ENCODE peak calls at places on chromosome 15, in six cellular contexts. Z is cardiac muscle cell, B is iris pigment epithelial cell, P is posterior vena cava, A is NCI-H1417, L is Daoy. Q is an unnamed sample.

GRCh38 chr15:63212050-63212973 is 22.9 kb downstream of the RAB8B start:
- DNase-seq in B (peak), P (no peak), A (no peak), Z (peak), L (peak), Q (no peak)

GRCh38 chr15:51576911-51577500 is 45.6 kb downstream of the DMXL2 start:
- DNase-seq in L (no peak), A (no peak), P (no peak), B (peak), Z (peak), Q (no peak)

GRCh38 chr15:59199775-59200465 is 6.7 kb upstream of the LDHAL6B start:
- DNase-seq in L (peak), P (no peak), B (peak), A (no peak), Z (peak), Q (no peak)

GRCh38 chr15:47374222-47374621 is 343.1 kb upstream of the SEMA6D start:
- DNase-seq in A (no peak), L (peak), Z (peak), P (no peak), B (peak), Q (no peak)

GRCh38 chr15:29911705-29912104 is 89.4 kb upstream of the TJP1 start:
- DNase-seq in L (no peak), P (no peak), B (peak), Z (no peak), A (no peak), Q (no peak)

GRCh38 chr15:39456582-39457330 is 124.1 kb upstream of the THBS1 start:
- DNase-seq in A (no peak), P (no peak), L (no peak), B (no peak), Z (no peak), Q (no peak)

GRCh38 chr15:86591994-86592746 is 512.5 kb downstream of the AGBL1 start:
- DNase-seq in P (peak), Z (no peak), B (no peak), L (no peak), A (no peak), Q (no peak)

GRCh38 chr15:58947179-58947578 is 13.7 kb upstream of the SLTM start:
- DNase-seq in A (no peak), B (no peak), Z (no peak), L (peak), P (no peak), Q (no peak)

GRCh38 chr15:74869726-74870407 is 3.3 kb downstream of the SCAMP2 start:
- DNase-seq in P (peak), L (no peak), B (no peak), Z (peak), A (no peak), Q (peak)

GRCh38 chr15:43518073-43518761 is 809 bp downstream of the MAP1A start:
- DNase-seq in A (peak), P (peak), Z (peak), L (peak), B (peak), Q (no peak)